ENCODE peak calls at places on chromosomes 6 and 20, in five cellular contexts. L is psoas muscle, Q is keratinocyte, H is choroid plexus epithelial cell, A is PC-9. F is an unnamed sample.
A peak's percentile ranks its signal among the peaks of the same experiment; 100 is the strongest.

GRCh38 chr20:63360850-63361497 is at the start of gene CHRNA4:
- DNase-seq in H (no peak), Q (no peak), L (no peak), A (no peak), F (no peak)

GRCh38 chr6:40893021-40893420 is 146.0 kb downstream of the UNC5CL start:
- DNase-seq in Q (no peak), A (no peak), H (no peak), L (no peak), F (no peak)

GRCh38 chr6:116034327-116034726 is 26.4 kb downstream of the FRK start:
- DNase-seq in Q (no peak), A (no peak), H (peak; percentile 71), L (no peak), F (no peak)

GRCh38 chr6:71347119-71347518 is 58.5 kb downstream of the OGFRL1 start:
- DNase-seq in A (no peak), Q (no peak), H (no peak), L (no peak), F (no peak)

GRCh38 chr20:56839791-56840190 is 210.7 kb downstream of the TFAP2C start:
- DNase-seq in A (no peak), L (no peak), H (no peak), Q (no peak), F (no peak)

GRCh38 chr20:20034486-20034885 is 17.3 kb downstream of the NAA20 start:
- DNase-seq in L (no peak), A (no peak), Q (no peak), H (peak; percentile 36), F (no peak)

GRCh38 chr20:31604567-31605030 is 490 bp upstream of the ID1 start:
- DNase-seq in Q (no peak), L (no peak), A (no peak), H (no peak), F (no peak)

GRCh38 chr20:31711416-31712111 is 11.1 kb downstream of the BCL2L1 start:
- DNase-seq in A (no peak), L (no peak), Q (no peak), H (no peak), F (no peak)

GRCh38 chr20:31679357-31680285 is 41.9 kb downstream of the COX4I2 start:
- DNase-seq in Q (no peak), H (no peak), A (no peak), L (no peak), F (no peak)

GRCh38 chr6:102895683-102896082 is 1502.2 kb downstream of the GRIK2 start:
- DNase-seq in A (no peak), H (no peak), L (no peak), Q (no peak), F (no peak)

GRCh38 chr6:14001329-14002012 is 76.7 kb downstream of the RNF182 start:
- DNase-seq in L (no peak), A (peak; percentile 95), H (peak; percentile 95), Q (peak; percentile 93), F (peak; percentile 54)

GRCh38 chr20:18007534-18008292 is 38.9 kb downstream of the MGME1 start:
- DNase-seq in Q (no peak), A (no peak), L (no peak), H (peak; percentile 31), F (no peak)

GRCh38 chr6:88135578-88136114 is 30.5 kb downstream of the CNR1 start:
- DNase-seq in L (no peak), Q (no peak), A (no peak), H (no peak), F (no peak)

GRCh38 chr6:128601060-128601459 is 80.7 kb upstream of the PTPRK start:
- DNase-seq in Q (no peak), H (peak; percentile 41), A (no peak), L (no peak), F (no peak)

GRCh38 chr20:38130687-38131587 is 34.1 kb downstream of the TGM2 start:
- DNase-seq in A (no peak), Q (no peak), L (peak; percentile 26), H (no peak), F (no peak)

GRCh38 chr20:53844259-53844658 is 226.1 kb downstream of the BCAS1 start:
- DNase-seq in H (no peak), Q (no peak), L (no peak), A (no peak), F (no peak)

GRCh38 chr6:138541793-138542481 is 42.6 kb upstream of the NHSL1 start:
- DNase-seq in H (no peak), A (peak; percentile 26), Q (no peak), L (no peak), F (no peak)

GRCh38 chr20:37911262-37911661 is 8.3 kb downstream of the VSTM2L start:
- DNase-seq in H (no peak), Q (no peak), L (no peak), A (no peak), F (no peak)

GRCh38 chr6:142318714-142319113 is 16.9 kb downstream of the ADGRG6 start:
- DNase-seq in A (no peak), H (no peak), L (no peak), Q (no peak), F (no peak)

DNA sequence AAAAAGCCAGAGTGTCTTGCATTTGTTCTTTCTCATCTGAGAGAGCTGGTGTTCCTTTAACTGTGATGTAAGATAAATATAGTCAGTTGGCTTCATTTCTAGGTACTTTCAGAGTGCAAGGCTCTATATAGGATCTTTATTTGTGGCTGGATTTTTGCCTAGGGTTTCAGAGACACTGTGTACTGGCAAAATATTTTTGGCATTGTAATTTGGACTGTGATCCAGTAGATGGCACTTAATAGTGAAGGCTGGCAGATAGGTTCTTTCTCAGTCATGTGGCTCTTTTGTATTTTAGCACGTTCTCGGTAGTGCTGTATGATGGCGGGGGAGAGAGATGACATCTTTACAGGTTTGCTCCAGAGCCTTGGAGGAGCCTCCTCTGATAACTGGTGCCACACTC is 26.8 kb upstream of the SLC35B3 start:
- DNase-seq in Q (no peak), A (no peak), L (no peak), H (no peak), F (no peak)
- TF ChIP-seq CTCF in Q (no peak), A (no peak), L (no peak), H (peak; percentile 15), F (no peak)

GRCh38 chr20:52196845-52197244 is 5.3 kb upstream of the ZFP64 start:
- DNase-seq in A (no peak), H (no peak), Q (no peak), L (no peak), F (no peak)
- TF ChIP-seq CTCF in A (no peak), H (no peak), Q (no peak), L (no peak), F (no peak)

DNA sequence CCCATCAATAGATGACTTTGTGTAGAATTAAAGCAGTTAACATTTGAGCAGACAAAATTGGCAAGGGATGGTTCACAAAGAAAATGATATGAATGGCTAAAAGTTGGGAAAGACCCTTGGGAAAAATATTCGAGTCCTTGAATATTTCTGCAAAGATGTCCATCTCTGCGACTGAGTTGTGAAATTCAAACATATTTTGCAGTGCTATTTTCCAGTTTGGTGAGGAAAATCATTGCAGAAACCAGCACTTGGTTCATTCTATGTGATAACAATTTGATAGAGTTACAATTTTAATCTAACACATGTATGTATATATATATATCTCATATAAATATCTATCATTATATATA is 6.1 kb upstream of the PRELID3B start:
- DNase-seq in H (no peak), L (no peak), Q (no peak), A (no peak), F (no peak)
- TF ChIP-seq CTCF in H (no peak), L (no peak), Q (no peak), A (no peak), F (no peak)

DNA sequence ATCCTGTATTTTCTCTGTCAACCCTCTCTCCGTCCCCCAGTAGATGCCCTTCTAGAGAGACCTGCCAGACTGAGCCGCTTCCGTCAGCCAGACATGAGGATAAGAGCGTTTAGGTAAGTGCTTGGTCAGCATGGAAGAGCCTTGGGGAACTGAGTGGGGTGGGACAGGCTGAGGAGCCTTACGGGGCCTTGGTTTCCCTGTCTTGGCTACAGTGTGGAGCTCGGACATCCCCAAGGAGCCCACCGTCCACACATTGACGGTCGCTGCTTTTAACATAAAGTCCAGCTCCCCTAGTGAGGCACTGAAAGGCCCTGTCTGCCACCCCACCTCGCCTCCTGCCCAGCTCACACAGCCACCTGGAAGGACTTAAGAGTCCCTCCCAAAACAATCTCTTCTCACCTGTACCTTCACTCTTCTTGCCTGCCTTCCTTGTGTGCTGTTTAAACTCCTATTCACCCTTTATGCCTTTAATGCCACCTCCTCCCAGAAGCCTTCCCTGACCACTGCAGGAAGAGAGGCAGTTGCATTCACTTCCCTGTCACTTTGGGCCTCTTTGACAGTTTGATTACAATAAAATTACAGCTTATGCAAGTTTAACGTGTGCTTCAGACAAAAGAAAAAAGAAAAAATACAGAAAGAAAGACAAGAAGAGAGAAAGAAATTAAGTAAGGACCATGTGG is 42.3 kb downstream of the PDYN start:
- DNase-seq in A (no peak), Q (no peak), L (no peak), H (no peak), F (no peak)
- TF ChIP-seq CTCF in A (no peak), Q (no peak), L (no peak), H (no peak), F (no peak)

GRCh38 chr6:47781732-47782131 is at the start of gene OPN5:
- DNase-seq in Q (no peak), A (no peak), L (no peak), H (no peak), F (no peak)

GRCh38 chr6:47785187-47785586 is 3.4 kb downstream of the OPN5 start:
- DNase-seq in A (no peak), Q (no peak), H (no peak), L (no peak), F (no peak)

GRCh38 chr6:47780510-47781356 is 1.1 kb upstream of the OPN5 start:
- DNase-seq in Q (no peak), L (no peak), A (peak; percentile 67), H (peak; percentile 80), F (peak; percentile 42)
- TF ChIP-seq CTCF in Q (peak; percentile 65), L (peak; percentile 66), A (peak; percentile 76), H (peak; percentile 78), F (peak; percentile 29)

GRCh38 chr6:100719883-100720682 is 161.0 kb downstream of the ASCC3 start:
- DNase-seq in L (no peak), H (peak; percentile 75), Q (no peak), A (no peak), F (no peak)
- TF ChIP-seq CTCF in L (peak; percentile 38), H (peak; percentile 53), Q (peak; percentile 19), A (peak; percentile 75), F (no peak)

GRCh38 chr6:551405-551804 is 105.5 kb downstream of the HUS1B start:
- DNase-seq in L (no peak), Q (peak; percentile 56), A (no peak), H (peak; percentile 73), F (no peak)
- TF ChIP-seq CTCF in L (no peak), Q (peak; percentile 61), A (no peak), H (peak; percentile 53), F (no peak)